ENCODE peak calls at places on chromosome X, in six cellular contexts. M, A, Q, D, J and E are unnamed samples.

GRCh38 chrX:14030248-14030592 is 528 bp upstream of the GEMIN8 start:
- DNase-seq in A (no peak), Q (peak), D (no peak), M (peak), J (peak), E (no peak)

GRCh38 chrX:6149231-6149870 is 79.3 kb downstream of the NLGN4X start:
- DNase-seq in D (no peak), M (no peak), J (no peak), A (no peak), Q (no peak), E (no peak)

GRCh38 chrX:14948701-14949100 is 75.5 kb downstream of the MOSPD2 start:
- DNase-seq in D (no peak), J (no peak), A (no peak), M (no peak), Q (peak), E (no peak)

GRCh38 chrX:41441934-41442823 is 5.0 kb upstream of the NYX start:
- DNase-seq in D (peak), A (peak), Q (peak), J (peak), M (peak), E (peak)

GRCh38 chrX:14616876-14617275 is 87.5 kb downstream of the GLRA2 start:
- DNase-seq in J (peak), D (no peak), Q (no peak), A (no peak), M (peak), E (no peak)

GRCh38 chrX:10574663-10575062 is 45.7 kb downstream of the MID1 start:
- DNase-seq in D (no peak), Q (peak), A (no peak), M (peak), J (peak), E (no peak)

GRCh38 chrX:30220646-30221045 is 5.3 kb downstream of the MAGEB2 start:
- DNase-seq in J (no peak), D (no peak), A (no peak), M (no peak), Q (no peak), E (no peak)

GRCh38 chrX:154505726-154506125 is 10.3 kb downstream of the FAM3A start:
- DNase-seq in D (no peak), M (no peak), A (no peak), J (peak), Q (peak), E (no peak)

GRCh38 chrX:7647826-7648225 is 195.1 kb upstream of the VCX start:
- DNase-seq in D (no peak), A (no peak), J (no peak), Q (no peak), M (no peak), E (no peak)

GRCh38 chrX:38275615-38276014 is 51.7 kb downstream of the RPGR start:
- DNase-seq in M (peak), J (peak), D (no peak), A (no peak), Q (peak), E (no peak)

GRCh38 chrX:125758819-125759218 is 407.3 kb downstream of the DCAF12L2 start:
- DNase-seq in Q (no peak), A (no peak), M (no peak), D (no peak), J (no peak), E (no peak)

GRCh38 chrX:110384490-110384889 is 25.8 kb downstream of the RTL9 start:
- DNase-seq in M (no peak), A (no peak), D (no peak), Q (peak), J (no peak), E (no peak)

GRCh38 chrX:108443065-108443464 is 3.4 kb downstream of the COL4A5 start:
- DNase-seq in A (no peak), Q (no peak), D (no peak), M (no peak), J (no peak), E (no peak)

GRCh38 chrX:109830704-109831206 is 97.7 kb upstream of the ACSL4 start:
- DNase-seq in Q (peak), M (peak), A (no peak), D (no peak), J (peak), E (no peak)

GRCh38 chrX:1281511-1281910 is 12.9 kb downstream of the CSF2RA start:
- DNase-seq in A (no peak), D (no peak), J (no peak), M (no peak), Q (peak), E (no peak)

GRCh38 chrX:34631826-34632225 is 25.3 kb downstream of the TMEM47 start:
- DNase-seq in D (no peak), A (no peak), Q (no peak), J (peak), M (peak), E (no peak)

GRCh38 chrX:130575831-130576404 is 174.1 kb downstream of the RBMX2 start:
- DNase-seq in D (peak), J (peak), M (peak), Q (peak), A (no peak), E (no peak)

GRCh38 chrX:129665916-129666644 is 11.3 kb upstream of the APLN start:
- DNase-seq in D (no peak), M (peak), Q (peak), J (peak), A (no peak), E (no peak)

GRCh38 chrX:109345866-109346265 is 136.0 kb downstream of the GUCY2F start:
- DNase-seq in M (peak), A (no peak), D (no peak), J (no peak), Q (no peak), E (no peak)

GRCh38 chrX:118560380-118560932 is 64.8 kb downstream of the DOCK11 start:
- DNase-seq in A (no peak), D (no peak), M (no peak), J (no peak), Q (no peak), E (no peak)

GRCh38 chrX:2568125-2568524 is 67.3 kb upstream of the DHRSX start:
- DNase-seq in J (no peak), D (no peak), A (no peak), Q (no peak), M (no peak), E (no peak)

GRCh38 chrX:121496966-121497365 is 449.6 kb downstream of the GLUD2 start:
- DNase-seq in J (no peak), A (no peak), Q (no peak), D (no peak), M (no peak), E (no peak)

GRCh38 chrX:103640401-103641155 is 11.8 kb downstream of the TCEAL1 start:
- DNase-seq in A (no peak), J (peak), Q (peak), M (peak), D (no peak), E (no peak)

GRCh38 chrX:38870386-38870895 is 69.2 kb downstream of the MID1IP1 start:
- DNase-seq in M (no peak), A (no peak), Q (peak), J (no peak), D (no peak), E (no peak)

GRCh38 chrX:2478546-2479419 is 22.0 kb downstream of the DHRSX start:
- DNase-seq in D (no peak), J (no peak), M (no peak), A (no peak), Q (no peak), E (no peak)

GRCh38 chrX:135213200-135213844 is 38.5 kb upstream of the ETDA start:
- DNase-seq in Q (no peak), M (no peak), A (no peak), D (no peak), J (no peak), E (no peak)

GRCh38 chrX:38868941-38869378 is 67.7 kb downstream of the MID1IP1 start:
- DNase-seq in A (no peak), M (peak), J (peak), D (no peak), Q (peak), E (no peak)

GRCh38 chrX:17637235-17637634 is 100.1 kb upstream of the SCML1 start:
- DNase-seq in J (no peak), D (no peak), Q (no peak), A (no peak), M (no peak), E (no peak)

GRCh38 chrX:124194903-124195302 is 137.6 kb upstream of the TEX13D start:
- DNase-seq in D (no peak), Q (no peak), A (no peak), J (peak), M (no peak), E (no peak)

GRCh38 chrX:110915120-110915519 is 119.5 kb upstream of the CHRDL1 start:
- DNase-seq in Q (no peak), J (peak), M (peak), D (no peak), A (no peak), E (no peak)

DNA sequence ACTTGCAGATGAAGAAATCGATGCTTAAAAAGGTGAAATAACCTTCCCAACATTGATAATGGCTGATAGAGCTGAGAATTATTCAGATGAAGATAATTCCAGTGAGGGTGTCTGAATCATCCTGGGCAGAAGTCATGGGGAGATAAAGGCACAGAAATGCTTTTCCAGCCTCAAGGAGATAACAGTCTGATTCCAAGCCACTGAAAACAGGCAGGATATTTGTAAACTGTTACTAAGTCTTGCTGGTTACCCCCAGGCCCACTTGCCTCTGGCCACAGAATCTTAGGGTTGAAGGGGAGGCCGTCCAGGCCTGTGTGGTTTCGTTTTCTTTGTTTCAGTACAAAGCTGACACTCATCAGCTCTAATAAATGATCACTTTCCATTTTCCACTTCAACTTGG is 158.5 kb downstream of the SH3KBP1 start:
- DNase-seq in M (peak), A (no peak), Q (no peak), D (no peak), J (no peak), E (no peak)
- H3K4me3 ChIP-seq in M (no peak), A (no peak), Q (no peak), D (no peak), J (no peak), E (no peak)

DNA sequence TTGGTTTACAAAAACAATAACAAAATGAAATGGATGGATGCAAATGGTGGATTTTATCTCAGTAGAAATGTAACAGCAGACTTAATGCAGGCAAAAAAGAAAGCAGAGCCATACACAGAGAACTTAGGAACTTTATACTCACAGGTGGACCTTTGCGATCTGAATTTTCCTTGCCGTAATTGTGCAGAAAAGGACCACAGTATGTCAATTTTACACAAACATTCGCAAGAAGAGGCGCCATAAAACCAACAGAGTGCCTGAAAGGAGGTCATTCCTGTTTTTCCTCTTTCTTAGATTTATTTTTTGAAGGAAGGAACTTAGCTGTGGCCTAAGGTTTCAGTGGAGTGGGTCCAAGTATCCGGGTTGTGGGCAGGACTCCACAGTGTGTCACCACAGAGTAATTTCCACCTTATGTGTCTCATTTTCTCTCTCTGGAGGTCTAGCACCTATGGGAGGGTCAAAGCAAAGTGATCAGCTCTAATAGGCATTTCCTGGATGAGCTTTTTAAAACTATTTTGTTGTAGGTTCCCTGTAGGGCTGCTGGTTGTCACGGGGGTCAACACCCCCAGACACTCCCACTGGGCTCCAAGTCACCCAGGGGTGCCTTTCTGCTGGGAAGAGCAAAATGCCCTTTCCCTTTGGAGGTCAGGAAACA is 24.7 kb upstream of the PBDC1 start:
- DNase-seq in D (peak), A (no peak), Q (peak), M (peak), J (peak), E (peak)
- H3K4me3 ChIP-seq in D (no peak), A (no peak), Q (peak), M (peak), J (peak), E (peak)

GRCh38 chrX:120021927-120022326 is 55.6 kb downstream of the RHOXF2B start:
- DNase-seq in J (no peak), M (no peak), Q (no peak), A (no peak), D (no peak), E (no peak)

GRCh38 chrX:120014354-120015129 is 62.9 kb downstream of the RHOXF2B start:
- DNase-seq in D (no peak), Q (no peak), A (no peak), M (no peak), J (no peak), E (no peak)

GRCh38 chrX:120020305-120020704 is 57.2 kb downstream of the RHOXF2B start:
- DNase-seq in A (no peak), M (no peak), J (no peak), D (no peak), Q (no peak), E (no peak)

GRCh38 chrX:120015145-120016067 is 62.1 kb downstream of the RHOXF2B start:
- DNase-seq in D (no peak), A (no peak), J (no peak), Q (no peak), M (no peak), E (no peak)

DNA sequence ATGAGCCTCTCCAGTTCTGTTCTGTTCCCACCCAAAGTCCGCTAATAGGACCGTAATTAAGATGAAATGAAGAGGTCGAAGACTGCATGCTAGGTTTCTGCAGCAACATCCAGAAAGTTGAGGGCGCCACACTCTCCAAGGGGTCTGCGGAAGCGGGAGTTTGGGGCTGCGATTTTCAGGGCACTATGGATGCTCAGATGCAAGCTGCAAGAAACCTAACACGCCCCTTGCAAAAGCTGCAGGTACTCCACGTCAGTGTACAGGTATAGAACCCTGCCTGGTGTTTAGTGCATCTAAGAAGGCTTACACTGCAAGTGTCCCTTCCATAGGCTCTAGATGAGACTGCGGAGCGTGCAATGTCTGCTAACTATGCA is 61.4 kb downstream of the RHOXF2B start:
- DNase-seq in J (no peak), D (no peak), A (no peak), M (no peak), Q (no peak), E (no peak)
- H3K4me3 ChIP-seq in J (no peak), D (no peak), A (no peak), M (no peak), Q (no peak), E (no peak)

GRCh38 chrX:24145340-24146186 is 4.0 kb upstream of the ZFX start:
- DNase-seq in D (no peak), Q (peak), J (peak), M (peak), A (no peak), E (no peak)

GRCh38 chrX:24148118-24148517 is 1.4 kb upstream of the ZFX start:
- DNase-seq in Q (no peak), D (no peak), J (no peak), A (no peak), M (no peak), E (no peak)

GRCh38 chrX:24144528-24144927 is 5.0 kb upstream of the ZFX start:
- DNase-seq in M (no peak), D (no peak), A (no peak), J (no peak), Q (no peak), E (no peak)

GRCh38 chrX:24147165-24147564 is 2.4 kb upstream of the ZFX start:
- DNase-seq in A (no peak), D (no peak), Q (no peak), J (no peak), M (no peak), E (no peak)

DNA sequence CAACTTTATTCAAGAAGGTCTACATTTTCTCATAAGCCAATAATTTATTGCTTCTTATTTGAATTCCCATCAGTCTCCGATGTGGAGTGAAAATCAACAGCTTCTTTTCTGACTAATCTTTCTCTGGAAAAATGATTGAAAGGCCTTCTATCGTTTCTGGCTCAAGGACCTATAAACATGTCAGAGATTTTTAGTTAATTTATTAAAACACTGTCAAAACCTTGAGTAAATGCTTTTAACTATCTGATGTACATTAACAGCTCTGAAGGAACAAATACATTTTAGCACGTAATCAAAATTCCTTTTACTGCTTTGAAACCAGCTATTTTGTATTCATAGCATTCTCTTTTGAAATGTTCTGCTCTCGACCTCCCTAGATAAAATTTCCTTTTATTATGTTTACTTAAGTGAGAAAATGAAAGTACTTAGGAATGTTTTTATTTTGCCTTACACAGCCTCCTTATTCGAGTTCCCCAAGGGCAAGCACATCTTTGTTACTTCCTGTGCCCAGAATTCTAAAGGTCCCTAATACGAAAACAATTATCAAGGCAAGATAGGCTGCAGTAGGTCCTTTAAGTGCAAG is 3.2 kb upstream of the ZFX start:
- DNase-seq in D (no peak), Q (peak), A (no peak), J (no peak), M (no peak), E (no peak)
- H3K4me3 ChIP-seq in D (no peak), Q (peak), A (peak), J (peak), M (no peak), E (no peak)

GRCh38 chrX:66166671-66167070 is 2.6 kb downstream of the HEPH start:
- DNase-seq in Q (no peak), A (no peak), M (no peak), D (no peak), J (no peak), E (no peak)

GRCh38 chrX:66164470-66164869 is 423 bp downstream of the HEPH start:
- DNase-seq in A (no peak), Q (no peak), M (peak), D (no peak), J (no peak), E (no peak)

GRCh38 chrX:66163849-66164401 is at the start of gene HEPH:
- DNase-seq in D (peak), M (peak), A (no peak), J (peak), Q (no peak), E (no peak)

GRCh38 chrX:66163447-66163846 is 600 bp upstream of the HEPH start:
- DNase-seq in M (no peak), J (no peak), A (no peak), Q (no peak), D (no peak), E (no peak)

DNA sequence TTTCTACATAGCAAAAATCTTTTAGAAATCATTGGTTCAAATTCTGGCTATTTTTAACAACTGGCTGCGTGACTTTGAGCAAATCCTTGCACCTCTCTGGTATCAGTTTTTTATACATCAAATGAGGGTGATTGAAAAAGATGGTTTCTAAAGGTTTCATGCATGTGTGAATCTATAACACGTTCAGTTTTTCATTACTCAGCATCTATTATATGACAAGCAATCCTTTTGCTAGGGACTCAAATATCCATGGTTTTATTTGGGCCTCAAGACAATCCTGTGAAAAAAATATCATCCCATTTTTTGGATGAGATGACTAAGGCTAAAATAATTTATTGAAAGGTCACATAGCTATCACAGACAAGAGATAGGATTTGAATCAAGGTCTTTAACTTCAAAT is 884 bp downstream of the HEPH start:
- DNase-seq in A (no peak), J (no peak), M (no peak), D (no peak), Q (no peak), E (no peak)
- H3K4me3 ChIP-seq in A (no peak), J (peak), M (peak), D (no peak), Q (no peak), E (no peak)

DNA sequence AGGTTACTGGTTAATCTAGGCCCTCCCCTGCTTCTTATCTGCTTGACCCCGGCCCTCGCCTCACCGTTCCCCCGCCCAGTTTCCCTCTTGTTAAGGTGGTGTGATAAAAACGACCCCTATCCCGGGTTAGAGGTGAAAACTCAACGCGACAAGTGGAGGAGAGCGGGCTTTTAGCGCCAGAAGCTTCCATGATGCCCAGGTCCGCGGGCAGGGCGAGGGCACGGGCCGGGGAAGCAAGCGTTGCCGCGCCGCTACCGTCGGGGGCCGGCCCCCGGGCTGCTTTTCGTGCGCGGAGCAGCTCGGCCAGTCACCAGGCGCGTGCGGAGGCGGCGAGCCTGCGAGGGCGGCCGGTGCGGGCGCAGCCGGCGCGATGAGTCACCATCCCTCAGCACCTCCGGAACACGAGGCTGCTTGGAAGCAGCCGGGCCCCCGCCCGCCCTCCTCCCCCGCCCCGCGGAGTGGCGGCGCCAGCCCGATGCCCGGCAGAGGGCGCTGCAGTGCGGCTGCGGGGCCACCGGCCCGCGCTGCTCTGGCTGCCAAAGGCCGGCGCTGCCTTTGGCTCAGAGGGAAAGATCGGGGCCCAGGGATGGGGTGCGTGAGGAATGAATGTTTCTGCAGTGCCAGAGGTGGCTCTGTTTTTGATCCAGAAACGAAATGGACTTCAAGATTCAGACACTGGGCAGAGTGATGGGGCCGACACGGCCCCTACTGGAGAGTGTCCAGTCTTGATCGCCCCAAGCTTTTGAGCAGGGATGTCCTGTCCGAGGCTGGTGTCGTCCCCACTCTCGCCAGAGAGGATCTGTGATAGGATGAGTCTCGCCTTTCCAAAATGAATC is 107.8 kb downstream of the NHSL2 start:
- DNase-seq in J (peak), M (peak), A (peak), D (peak), Q (peak), E (peak)
- H3K4me3 ChIP-seq in J (peak), M (peak), A (no peak), D (no peak), Q (peak), E (no peak)